ENCODE peak calls at places on chromosome 9, in four cellular contexts. One of them, this sample, is unnamed. For H3K4me1, the result is how much of the 10 kb centered on the place peaks cover.

GRCh38 chr9:21414220-21414940 is 5.5 kb downstream of the IFNA8 start:
- DNase-seq in tibial artery: no peak
- DNase-seq in small intestine: no peak
- DNase-seq in body of pancreas: no peak
- DNase-seq in this sample: no peak

GRCh38 chr9:116002624-116003023 is 151.0 kb upstream of the PAPPA start:
- DNase-seq in tibial artery: no peak
- DNase-seq in small intestine: no peak
- DNase-seq in body of pancreas: no peak
- DNase-seq in this sample: no peak

GRCh38 chr9:20561542-20561941 is 60.8 kb downstream of the MLLT3 start:
- DNase-seq in tibial artery: no peak
- DNase-seq in small intestine: no peak
- DNase-seq in body of pancreas: no peak
- DNase-seq in this sample: no peak

GRCh38 chr9:8078641-8079140 is 279.1 kb upstream of the DMAC1 start:
- DNase-seq in tibial artery: no peak
- DNase-seq in small intestine: no peak
- DNase-seq in body of pancreas: no peak
- DNase-seq in this sample: no peak

GRCh38 chr9:107711528-107711927 is 222.0 kb upstream of the KLF4 start:
- DNase-seq in tibial artery: no peak
- DNase-seq in small intestine: peak
- DNase-seq in body of pancreas: peak
- DNase-seq in this sample: no peak

GRCh38 chr9:36258989-36259315 is 704 bp upstream of the GNE start:
- DNase-seq in tibial artery: no peak
- DNase-seq in small intestine: no peak
- DNase-seq in body of pancreas: peak
- DNase-seq in this sample: no peak

GRCh38 chr9:99103054-99103453 is 1.9 kb upstream of the TGFBR1 start:
- DNase-seq in tibial artery: no peak
- DNase-seq in small intestine: peak
- DNase-seq in body of pancreas: no peak
- DNase-seq in this sample: no peak

GRCh38 chr9:115891929-115892328 is 261.7 kb upstream of the PAPPA start:
- DNase-seq in tibial artery: no peak
- DNase-seq in small intestine: no peak
- DNase-seq in body of pancreas: no peak
- DNase-seq in this sample: no peak

GRCh38 chr9:129773262-129774048 is 20.6 kb upstream of the PTGES start:
- DNase-seq in tibial artery: peak
- DNase-seq in small intestine: no peak
- DNase-seq in body of pancreas: peak
- DNase-seq in this sample: peak

DNA sequence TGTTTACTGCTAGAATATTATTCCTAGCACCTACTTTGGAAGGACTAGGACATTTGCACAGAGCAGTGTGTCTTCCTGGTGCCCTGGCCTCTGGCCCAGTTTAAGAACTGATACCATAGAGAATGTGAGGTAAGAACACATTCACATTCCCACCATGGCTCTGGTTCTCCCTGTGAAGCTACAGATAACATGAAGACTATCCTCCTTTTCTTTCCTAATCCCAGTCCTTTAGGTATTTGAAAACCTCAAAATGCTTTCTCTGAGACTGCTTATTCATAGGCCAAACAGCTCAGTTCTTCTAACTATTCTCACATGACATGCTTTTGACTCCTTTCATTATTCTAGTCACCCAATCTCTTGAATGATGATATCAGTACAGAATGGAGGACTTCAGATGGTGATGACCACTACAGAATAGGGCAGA is 11.9 kb downstream of the FAM219A start:
- DNase-seq in tibial artery: no peak
- DNase-seq in small intestine: no peak
- DNase-seq in body of pancreas: no peak
- DNase-seq in this sample: no peak
- H3K4me1 ChIP-seq in tibial artery: under half
- H3K4me1 ChIP-seq in small intestine: under half
- H3K4me1 ChIP-seq in body of pancreas: under half
- H3K4me1 ChIP-seq in this sample: under half

GRCh38 chr9:79574716-79575242 is 3.0 kb downstream of the TLE4 start:
- DNase-seq in tibial artery: no peak
- DNase-seq in small intestine: no peak
- DNase-seq in body of pancreas: no peak
- DNase-seq in this sample: no peak

GRCh38 chr9:79572891-79573696 is 1.3 kb downstream of the TLE4 start:
- DNase-seq in tibial artery: peak
- DNase-seq in small intestine: peak
- DNase-seq in body of pancreas: peak
- DNase-seq in this sample: peak

GRCh38 chr9:79572032-79572890 is 496 bp downstream of the TLE4 start:
- DNase-seq in tibial artery: peak
- DNase-seq in small intestine: peak
- DNase-seq in body of pancreas: peak
- DNase-seq in this sample: peak

GRCh38 chr9:79574166-79574565 is 2.4 kb downstream of the TLE4 start:
- DNase-seq in tibial artery: no peak
- DNase-seq in small intestine: no peak
- DNase-seq in body of pancreas: no peak
- DNase-seq in this sample: no peak

DNA sequence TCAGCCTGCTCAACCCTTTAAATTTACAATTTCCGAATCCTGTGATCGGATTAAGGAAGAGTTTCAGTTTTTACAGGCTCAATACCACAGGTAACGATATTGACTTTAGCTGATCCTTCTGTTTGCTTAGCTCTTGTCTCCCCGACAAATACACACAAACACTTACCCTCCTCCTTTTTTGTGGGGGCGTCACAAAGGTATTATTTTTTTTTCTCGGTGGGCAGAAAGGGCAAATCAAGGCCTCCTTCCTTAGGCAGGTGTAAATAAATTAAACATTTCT is 1.9 kb downstream of the TLE4 start:
- DNase-seq in tibial artery: no peak
- DNase-seq in small intestine: peak
- DNase-seq in body of pancreas: no peak
- DNase-seq in this sample: no peak
- H3K27ac ChIP-seq in tibial artery: peak
- H3K27ac ChIP-seq in small intestine: no peak
- H3K27ac ChIP-seq in body of pancreas: peak
- H3K27ac ChIP-seq in this sample: peak

GRCh38 chr9:655875-656274 is 185.6 kb upstream of the DMRT1 start:
- DNase-seq in tibial artery: peak
- DNase-seq in small intestine: no peak
- DNase-seq in body of pancreas: peak
- DNase-seq in this sample: peak

GRCh38 chr9:652896-653295 is 188.6 kb upstream of the DMRT1 start:
- DNase-seq in tibial artery: peak
- DNase-seq in small intestine: no peak
- DNase-seq in body of pancreas: peak
- DNase-seq in this sample: no peak

GRCh38 chr9:651372-651771 is 190.1 kb upstream of the DMRT1 start:
- DNase-seq in tibial artery: no peak
- DNase-seq in small intestine: no peak
- DNase-seq in body of pancreas: no peak
- DNase-seq in this sample: no peak

GRCh38 chr9:656918-657583 is 184.4 kb upstream of the DMRT1 start:
- DNase-seq in tibial artery: no peak
- DNase-seq in small intestine: no peak
- DNase-seq in body of pancreas: no peak
- DNase-seq in this sample: no peak

DNA sequence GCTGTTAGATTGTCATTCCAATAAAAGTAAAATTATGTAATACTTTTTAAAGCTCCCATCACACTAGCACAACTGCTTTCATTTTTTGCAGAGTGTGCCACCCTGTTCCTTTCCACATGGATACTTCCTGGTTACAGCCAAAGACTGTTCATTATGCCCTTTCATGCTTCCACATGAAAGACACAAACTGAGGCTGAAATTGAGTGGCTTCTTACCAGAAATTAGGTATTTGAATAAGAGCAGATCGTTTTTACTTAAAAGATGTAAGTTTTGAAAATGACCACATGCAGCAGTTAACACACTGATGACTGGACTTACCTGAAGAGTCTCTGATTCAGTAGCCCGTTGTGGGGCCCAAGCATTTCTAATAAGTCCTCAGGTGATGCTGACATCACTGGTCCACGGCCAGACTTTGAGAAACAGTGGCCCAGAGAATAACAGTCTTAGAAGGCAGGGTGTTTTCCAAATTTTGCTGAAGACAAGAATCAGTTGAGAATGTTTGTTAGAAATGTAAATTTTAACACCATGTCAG is 187.6 kb upstream of the DMRT1 start:
- DNase-seq in tibial artery: no peak
- DNase-seq in small intestine: no peak
- DNase-seq in body of pancreas: no peak
- DNase-seq in this sample: no peak
- H3K4me1 ChIP-seq in tibial artery: under half
- H3K4me1 ChIP-seq in small intestine: under half
- H3K4me1 ChIP-seq in body of pancreas: under half
- H3K4me1 ChIP-seq in this sample: half or more

GRCh38 chr9:4092793-4093709 is 206.8 kb downstream of the GLIS3 start:
- DNase-seq in tibial artery: no peak
- DNase-seq in small intestine: peak
- DNase-seq in body of pancreas: no peak
- DNase-seq in this sample: no peak
- H3K27ac ChIP-seq in tibial artery: peak
- H3K27ac ChIP-seq in small intestine: peak
- H3K27ac ChIP-seq in body of pancreas: peak
- H3K27ac ChIP-seq in this sample: no peak

DNA sequence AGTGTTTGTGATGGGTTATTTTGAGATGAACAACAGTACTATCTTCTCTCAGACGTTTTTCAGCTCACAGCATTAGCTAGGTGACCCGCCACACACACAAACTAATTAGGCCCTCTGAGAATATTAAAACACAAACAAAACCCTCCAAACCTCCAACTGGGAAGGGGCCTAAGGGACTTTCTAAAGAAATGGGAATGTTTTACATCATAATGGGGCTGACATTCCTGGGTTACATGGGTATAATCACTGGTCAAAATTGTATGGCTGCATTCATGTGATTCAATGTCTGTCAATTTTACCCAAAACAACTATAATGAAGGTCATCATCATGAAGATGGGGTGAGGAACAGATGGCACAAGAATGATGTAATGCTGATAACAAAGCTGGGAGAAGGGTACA is 59.6 kb downstream of the SPTLC1 start:
- DNase-seq in tibial artery: no peak
- DNase-seq in small intestine: no peak
- DNase-seq in body of pancreas: no peak
- DNase-seq in this sample: no peak
- H3K4me1 ChIP-seq in tibial artery: under half
- H3K4me1 ChIP-seq in small intestine: under half
- H3K4me1 ChIP-seq in body of pancreas: under half
- H3K4me1 ChIP-seq in this sample: under half

DNA sequence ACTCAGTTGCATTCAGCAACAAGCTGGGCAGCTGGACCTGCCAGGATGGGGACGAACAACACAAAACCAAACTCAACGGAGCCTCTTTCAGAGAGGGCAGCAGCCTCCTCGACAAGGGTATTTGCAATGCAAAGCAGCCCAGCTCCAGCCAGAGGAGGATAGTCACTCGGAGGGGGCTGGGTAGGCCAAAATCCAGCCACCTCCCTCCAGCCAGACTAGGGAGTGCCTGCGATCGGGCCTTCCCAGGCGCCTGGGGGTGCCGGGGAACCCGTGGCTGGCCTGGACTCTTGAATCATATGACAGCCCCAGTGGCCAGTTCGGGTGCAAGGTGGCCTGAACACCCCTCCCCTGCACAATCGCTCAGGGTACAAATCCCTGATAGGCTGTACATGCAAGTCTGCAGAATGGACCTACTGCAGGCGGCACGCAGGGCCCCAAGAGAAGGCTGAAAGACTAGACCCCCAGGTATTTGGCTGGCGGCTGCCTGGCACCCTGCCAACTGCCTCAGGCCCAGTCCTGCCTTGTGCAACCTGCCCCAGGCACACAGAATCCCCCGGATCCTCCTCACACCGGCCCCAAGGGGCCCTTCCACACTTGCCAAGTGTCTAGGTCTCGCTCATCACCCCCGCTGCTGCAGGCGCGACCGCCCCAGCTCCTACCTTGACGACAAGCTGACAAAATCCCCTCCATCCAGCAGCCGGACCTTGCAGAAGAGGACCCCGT is 1.3 kb downstream of the EEIG1 start:
- DNase-seq in tibial artery: peak
- DNase-seq in small intestine: no peak
- DNase-seq in body of pancreas: peak
- DNase-seq in this sample: no peak
- H3K27ac ChIP-seq in tibial artery: peak
- H3K27ac ChIP-seq in small intestine: peak
- H3K27ac ChIP-seq in body of pancreas: peak
- H3K27ac ChIP-seq in this sample: peak

DNA sequence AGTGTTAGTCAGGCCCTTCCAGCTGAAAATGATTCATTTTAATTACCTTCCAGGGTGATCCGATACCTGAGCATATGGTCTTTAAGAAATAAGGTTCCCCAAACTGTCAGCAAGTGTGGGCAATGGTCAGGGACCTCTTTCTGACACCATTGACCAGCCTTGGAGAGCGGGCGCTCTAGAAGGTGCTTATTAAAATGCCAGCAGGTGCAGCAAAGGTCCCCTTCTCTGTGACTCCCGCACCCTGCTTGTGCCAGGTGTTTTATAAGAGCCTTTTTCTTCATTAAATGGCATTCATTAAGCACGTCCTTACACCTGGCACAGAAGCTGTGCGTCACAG is 85.3 kb downstream of the MVB12B start:
- DNase-seq in tibial artery: no peak
- DNase-seq in small intestine: no peak
- DNase-seq in body of pancreas: no peak
- DNase-seq in this sample: no peak
- H3K4me1 ChIP-seq in tibial artery: under half
- H3K4me1 ChIP-seq in small intestine: under half
- H3K4me1 ChIP-seq in body of pancreas: under half
- H3K4me1 ChIP-seq in this sample: under half

GRCh38 chr9:121362813-121363585 is 7.1 kb downstream of the STOM start:
- DNase-seq in tibial artery: no peak
- DNase-seq in small intestine: peak
- DNase-seq in body of pancreas: no peak
- DNase-seq in this sample: no peak
- H3K27ac ChIP-seq in tibial artery: peak
- H3K27ac ChIP-seq in small intestine: peak
- H3K27ac ChIP-seq in body of pancreas: peak
- H3K27ac ChIP-seq in this sample: peak

GRCh38 chr9:136585531-136586120 is 39.8 kb upstream of the NOTCH1 start:
- DNase-seq in tibial artery: no peak
- DNase-seq in small intestine: no peak
- DNase-seq in body of pancreas: no peak
- DNase-seq in this sample: no peak
- H3K4me1 ChIP-seq in tibial artery: under half
- H3K4me1 ChIP-seq in small intestine: under half
- H3K4me1 ChIP-seq in body of pancreas: under half
- H3K4me1 ChIP-seq in this sample: under half

DNA sequence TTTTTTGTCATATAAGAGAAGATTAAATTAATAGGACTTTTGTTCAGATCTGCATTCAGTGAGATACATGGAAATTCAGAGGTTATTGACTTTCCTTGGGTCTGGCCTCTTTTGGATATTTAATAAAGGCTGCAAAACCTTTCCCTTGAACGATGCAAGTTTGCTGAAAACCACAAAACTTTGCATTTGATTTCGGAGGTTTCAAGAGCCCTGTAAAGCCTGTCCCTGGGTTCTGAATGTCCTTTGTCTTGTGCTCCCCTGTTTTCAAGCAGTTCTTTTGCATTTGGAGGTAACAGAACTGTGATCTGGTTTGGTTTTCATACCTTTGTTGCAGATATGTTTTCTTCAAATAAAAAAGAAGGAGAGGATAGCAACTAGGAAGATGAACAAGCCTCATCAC is 188.1 kb upstream of the DMRT1 start:
- DNase-seq in tibial artery: no peak
- DNase-seq in small intestine: no peak
- DNase-seq in body of pancreas: no peak
- DNase-seq in this sample: no peak
- H3K27ac ChIP-seq in tibial artery: peak
- H3K27ac ChIP-seq in small intestine: no peak
- H3K27ac ChIP-seq in body of pancreas: no peak
- H3K27ac ChIP-seq in this sample: no peak

This sample was measured in lower lobe of right lung.